ENCODE peak calls at places on chromosomes 11 and 22, in ten cellular contexts. Q, O, Y, W, A, I, T, P, D and V are unnamed samples.
A peak's percentile ranks its signal among the peaks of the same experiment; 100 is the strongest.

GRCh38 chr11:61851128-61851899 is 23.2 kb downstream of the FADS2 start:
- ATAC-seq in Q (no peak), O (no peak), Y (no peak), W (no peak), A (no peak), I (no peak), T (no peak), P (peak; percentile 84), D (peak; percentile 19), V (no peak)

GRCh38 chr11:44573333-44573732 is 7.9 kb downstream of the CD82 start:
- ATAC-seq in Q (no peak), O (no peak), Y (no peak), W (peak; percentile 0), A (no peak), I (peak; percentile 7), T (no peak), P (no peak), D (no peak), V (no peak)

GRCh38 chr11:10784229-10785145 is 24.2 kb downstream of the EIF4G2 start:
- ATAC-seq in Q (peak; percentile 45), O (no peak), Y (no peak), W (no peak), A (no peak), I (no peak), T (no peak), P (peak; percentile 67), D (no peak), V (no peak)

GRCh38 chr11:117817213-117818035 is 7.1 kb downstream of the FXYD2 start:
- ATAC-seq in Q (peak; percentile 84), O (peak; percentile 76), Y (peak; percentile 16), W (peak; percentile 69), A (peak; percentile 32), I (peak; percentile 45), T (no peak), P (peak; percentile 72), D (peak; percentile 87), V (peak; percentile 58)

GRCh38 chr22:18927573-18927972 is 8.5 kb downstream of the PRODH start:
- ATAC-seq in Q (no peak), O (no peak), Y (no peak), W (no peak), A (no peak), I (no peak), T (no peak), P (no peak), D (no peak), V (peak; percentile 34)

GRCh38 chr22:21824439-21824912 is 43.0 kb downstream of the MAPK1 start:
- ATAC-seq in Q (no peak), O (no peak), Y (no peak), W (no peak), A (no peak), I (no peak), T (no peak), P (no peak), D (no peak), V (no peak)

GRCh38 chr11:75241906-75242644 is 1.5 kb downstream of the TPBGL start:
- ATAC-seq in Q (peak; percentile 40), O (no peak), Y (peak; percentile 23), W (no peak), A (no peak), I (peak; percentile 37), T (peak; percentile 50), P (no peak), D (no peak), V (no peak)

GRCh38 chr11:128389461-128389976 is 197.8 kb downstream of the ETS1 start:
- ATAC-seq in Q (no peak), O (no peak), Y (no peak), W (no peak), A (no peak), I (no peak), T (no peak), P (peak; percentile 72), D (no peak), V (no peak)

GRCh38 chr11:2989551-2989950 is 2.6 kb downstream of the NAP1L4 start:
- ATAC-seq in Q (no peak), O (no peak), Y (no peak), W (no peak), A (no peak), I (no peak), T (no peak), P (no peak), D (no peak), V (no peak)

GRCh38 chr22:28171713-28172112 is 252.7 kb upstream of the PITPNB start:
- ATAC-seq in Q (no peak), O (peak; percentile 76), Y (no peak), W (no peak), A (no peak), I (no peak), T (no peak), P (no peak), D (no peak), V (no peak)

GRCh38 chr22:22865311-22866072 is 22.1 kb upstream of the IGLL5 start:
- ATAC-seq in Q (no peak), O (no peak), Y (peak; percentile 86), W (no peak), A (no peak), I (peak; percentile 80), T (peak; percentile 92), P (no peak), D (no peak), V (peak; percentile 94)

GRCh38 chr11:64874308-64874707 is 4.1 kb downstream of the EHD1 start:
- ATAC-seq in Q (no peak), O (no peak), Y (peak; percentile 2), W (no peak), A (no peak), I (no peak), T (no peak), P (no peak), D (no peak), V (no peak)

GRCh38 chr22:45918455-45919370 is 58.2 kb downstream of the WNT7B start:
- ATAC-seq in Q (no peak), O (peak; percentile 26), Y (no peak), W (peak; percentile 72), A (no peak), I (no peak), T (no peak), P (no peak), D (no peak), V (peak; percentile 2)

GRCh38 chr22:33247758-33248157 is 189.6 kb upstream of the SYN3 start:
- ATAC-seq in Q (no peak), O (no peak), Y (no peak), W (peak; percentile 44), A (no peak), I (peak; percentile 6), T (no peak), P (no peak), D (no peak), V (peak; percentile 90)

GRCh38 chr11:3007404-3008010 is 15.4 kb upstream of the NAP1L4 start:
- ATAC-seq in Q (peak; percentile 7), O (no peak), Y (no peak), W (no peak), A (no peak), I (no peak), T (no peak), P (no peak), D (no peak), V (no peak)

GRCh38 chr22:23670378-23671295 is 20.2 kb upstream of the RGL4 start:
- ATAC-seq in Q (no peak), O (no peak), Y (no peak), W (no peak), A (no peak), I (no peak), T (no peak), P (no peak), D (no peak), V (peak; percentile 8)

GRCh38 chr11:606245-606644 is 9.5 kb downstream of the IRF7 start:
- ATAC-seq in Q (no peak), O (peak; percentile 84), Y (no peak), W (peak; percentile 79), A (peak; percentile 33), I (no peak), T (no peak), P (peak; percentile 88), D (peak; percentile 31), V (no peak)

GRCh38 chr11:64569300-64569970 is 21.6 kb upstream of the SLC22A12 start:
- ATAC-seq in Q (no peak), O (no peak), Y (no peak), W (no peak), A (no peak), I (no peak), T (no peak), P (no peak), D (no peak), V (no peak)

GRCh38 chr11:86484164-86484794 is 109.6 kb downstream of the CCDC81 start:
- ATAC-seq in Q (peak; percentile 84), O (peak; percentile 27), Y (no peak), W (peak; percentile 92), A (no peak), I (no peak), T (no peak), P (peak; percentile 38), D (peak; percentile 84), V (no peak)

GRCh38 chr22:30643055-30643875 is 7.7 kb downstream of the SLC35E4 start:
- ATAC-seq in Q (no peak), O (no peak), Y (no peak), W (no peak), A (no peak), I (no peak), T (no peak), P (peak; percentile 44), D (no peak), V (peak; percentile 7)

GRCh38 chr11:130829801-130830562 is 86.3 kb downstream of the SNX19 start:
- ATAC-seq in Q (no peak), O (peak; percentile 27), Y (no peak), W (no peak), A (no peak), I (no peak), T (no peak), P (peak; percentile 61), D (peak; percentile 75), V (no peak)

GRCh38 chr11:11876458-11876857 is 34.7 kb downstream of the USP47 start:
- ATAC-seq in Q (peak; percentile 80), O (peak; percentile 50), Y (no peak), W (no peak), A (no peak), I (no peak), T (no peak), P (no peak), D (no peak), V (no peak)

GRCh38 chr11:117172678-117173421 is 5.7 kb upstream of the SIDT2 start:
- ATAC-seq in Q (peak; percentile 69), O (peak; percentile 79), Y (no peak), W (no peak), A (no peak), I (no peak), T (no peak), P (peak; percentile 51), D (peak; percentile 23), V (no peak)

GRCh38 chr11:93849751-93850584 is 450 bp downstream of the VSTM5 start:
- ATAC-seq in Q (peak; percentile 81), O (peak; percentile 71), Y (no peak), W (peak; percentile 69), A (peak; percentile 86), I (no peak), T (no peak), P (peak; percentile 85), D (peak; percentile 64), V (peak; percentile 18)

GRCh38 chr22:23219317-23219716 is 39.0 kb downstream of the BCR start:
- ATAC-seq in Q (no peak), O (no peak), Y (peak; percentile 20), W (no peak), A (no peak), I (no peak), T (no peak), P (no peak), D (no peak), V (no peak)

GRCh38 chr22:34035209-34035608 is 114.9 kb upstream of the LARGE1 start:
- ATAC-seq in Q (no peak), O (no peak), Y (no peak), W (no peak), A (no peak), I (no peak), T (no peak), P (no peak), D (no peak), V (no peak)

GRCh38 chr11:67538823-67539505 is 15.7 kb upstream of the CABP2 start:
- ATAC-seq in Q (no peak), O (no peak), Y (no peak), W (no peak), A (no peak), I (no peak), T (no peak), P (no peak), D (no peak), V (no peak)

GRCh38 chr11:12185914-12186313 is 75.5 kb downstream of the MICAL2 start:
- ATAC-seq in Q (no peak), O (peak; percentile 84), Y (no peak), W (no peak), A (no peak), I (no peak), T (no peak), P (peak; percentile 44), D (peak; percentile 75), V (no peak)